ENCODE peak calls at places on chromosomes 5 and 9, in four cellular contexts. One of them, this sample, is unnamed.

GRCh38 chr5:170151105-170151831 is 45.6 kb downstream of the FOXI1 start:
- DNase-seq in prostate gland: peak; percentile 78
- DNase-seq in tibial artery: no peak
- DNase-seq in hepatocyte: peak; percentile 51
- DNase-seq in this sample: no peak

GRCh38 chr5:59042201-59042600 is 459.3 kb downstream of the RAB3C start:
- DNase-seq in hepatocyte: no peak
- DNase-seq in tibial artery: no peak
- DNase-seq in prostate gland: no peak
- DNase-seq in this sample: no peak

GRCh38 chr5:72584466-72584865 is 77.3 kb upstream of the ZNF366 start:
- DNase-seq in prostate gland: no peak
- DNase-seq in hepatocyte: no peak
- DNase-seq in tibial artery: no peak
- DNase-seq in this sample: no peak

GRCh38 chr9:75844321-75844720 is 46.2 kb upstream of the PCSK5 start:
- DNase-seq in tibial artery: no peak
- DNase-seq in hepatocyte: no peak
- DNase-seq in prostate gland: no peak
- DNase-seq in this sample: no peak

GRCh38 chr5:71932131-71932635 is 175.1 kb upstream of the MAP1B start:
- DNase-seq in prostate gland: no peak
- DNase-seq in tibial artery: peak; percentile 66
- DNase-seq in hepatocyte: peak; percentile 30
- DNase-seq in this sample: no peak

GRCh38 chr5:150458819-150459557 is 9.4 kb upstream of the RPS14 start:
- DNase-seq in hepatocyte: peak; percentile 86
- DNase-seq in prostate gland: peak; percentile 62
- DNase-seq in tibial artery: peak; percentile 83
- DNase-seq in this sample: peak; percentile 59

GRCh38 chr5:6905883-6906282 is 192.7 kb downstream of the TENT4A start:
- DNase-seq in tibial artery: peak; percentile 70
- DNase-seq in hepatocyte: no peak
- DNase-seq in prostate gland: no peak
- DNase-seq in this sample: no peak

GRCh38 chr5:177431317-177432142 is 5.1 kb downstream of the GRK6 start:
- DNase-seq in hepatocyte: no peak
- DNase-seq in prostate gland: no peak
- DNase-seq in tibial artery: no peak
- DNase-seq in this sample: no peak

GRCh38 chr5:173882632-173883031 is 5.5 kb upstream of the CPEB4 start:
- DNase-seq in tibial artery: no peak
- DNase-seq in prostate gland: no peak
- DNase-seq in hepatocyte: no peak
- DNase-seq in this sample: no peak

GRCh38 chr9:135864447-135865049 is 42.8 kb downstream of the CAMSAP1 start:
- DNase-seq in hepatocyte: peak; percentile 68
- DNase-seq in prostate gland: peak; percentile 19
- DNase-seq in tibial artery: peak; percentile 71
- DNase-seq in this sample: peak; percentile 73

GRCh38 chr5:32165597-32165996 is 8.5 kb downstream of the GOLPH3 start:
- DNase-seq in prostate gland: no peak
- DNase-seq in hepatocyte: no peak
- DNase-seq in tibial artery: no peak
- DNase-seq in this sample: no peak

GRCh38 chr5:53366245-53366644 is 114.2 kb upstream of the FST start:
- DNase-seq in prostate gland: no peak
- DNase-seq in hepatocyte: no peak
- DNase-seq in tibial artery: no peak
- DNase-seq in this sample: no peak

GRCh38 chr9:131677445-131678180 is 62.3 kb downstream of the RAPGEF1 start:
- DNase-seq in prostate gland: no peak
- DNase-seq in tibial artery: no peak
- DNase-seq in hepatocyte: no peak
- DNase-seq in this sample: no peak

DNA sequence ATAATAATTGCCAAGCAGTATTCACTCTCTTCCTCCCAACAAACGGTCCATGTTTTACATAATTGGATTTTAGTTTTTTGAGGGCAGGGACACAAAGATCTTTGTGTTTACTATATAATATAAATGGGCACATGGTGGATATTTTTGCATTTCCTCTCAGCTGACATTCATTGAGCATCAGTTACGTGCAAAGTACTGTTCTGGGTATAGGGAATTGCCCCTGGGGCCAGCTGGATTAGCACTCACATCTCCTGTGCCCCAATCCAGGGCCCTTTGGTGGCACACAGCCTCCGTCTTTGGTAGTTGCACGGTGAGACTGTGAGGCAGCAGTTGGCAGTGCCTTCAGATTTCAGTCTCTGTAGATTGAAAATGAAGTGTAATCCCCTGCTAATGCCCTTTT is 1.6 kb downstream of the TDRD7 start:
- DNase-seq in tibial artery: no peak
- DNase-seq in prostate gland: no peak
- DNase-seq in hepatocyte: no peak
- DNase-seq in this sample: no peak
- H3K27ac ChIP-seq in tibial artery: peak overlapping the region; percentile 91
- H3K27ac ChIP-seq in prostate gland: no peak overlapping the region
- H3K27ac ChIP-seq in hepatocyte: no peak overlapping the region
- H3K27ac ChIP-seq in this sample: no peak overlapping the region

GRCh38 chr9:98009926-98010325 is 26.8 kb downstream of the ANP32B start:
- DNase-seq in tibial artery: no peak
- DNase-seq in prostate gland: no peak
- DNase-seq in hepatocyte: no peak
- DNase-seq in this sample: no peak
- H3K27ac ChIP-seq in tibial artery: peak overlapping the region; percentile 16
- H3K27ac ChIP-seq in prostate gland: no peak overlapping the region
- H3K27ac ChIP-seq in hepatocyte: no peak overlapping the region
- H3K27ac ChIP-seq in this sample: no peak overlapping the region

GRCh38 chr9:114908104-114908621 is 22.2 kb downstream of the TNFSF8 start:
- DNase-seq in prostate gland: peak; percentile 91
- DNase-seq in hepatocyte: peak; percentile 52
- DNase-seq in tibial artery: no peak
- DNase-seq in this sample: no peak
- H3K27ac ChIP-seq in prostate gland: peak overlapping the region; percentile 35
- H3K27ac ChIP-seq in hepatocyte: peak overlapping the region; percentile 82
- H3K27ac ChIP-seq in tibial artery: no peak overlapping the region
- H3K27ac ChIP-seq in this sample: no peak overlapping the region

GRCh38 chr5:135709998-135710670 is 124.3 kb upstream of the SLC25A48 start:
- DNase-seq in prostate gland: no peak
- DNase-seq in hepatocyte: peak; percentile 29
- DNase-seq in tibial artery: no peak
- DNase-seq in this sample: no peak
- H3K27ac ChIP-seq in prostate gland: no peak overlapping the region
- H3K27ac ChIP-seq in hepatocyte: peak overlapping the region; percentile 77
- H3K27ac ChIP-seq in tibial artery: no peak overlapping the region
- H3K27ac ChIP-seq in this sample: no peak overlapping the region

DNA sequence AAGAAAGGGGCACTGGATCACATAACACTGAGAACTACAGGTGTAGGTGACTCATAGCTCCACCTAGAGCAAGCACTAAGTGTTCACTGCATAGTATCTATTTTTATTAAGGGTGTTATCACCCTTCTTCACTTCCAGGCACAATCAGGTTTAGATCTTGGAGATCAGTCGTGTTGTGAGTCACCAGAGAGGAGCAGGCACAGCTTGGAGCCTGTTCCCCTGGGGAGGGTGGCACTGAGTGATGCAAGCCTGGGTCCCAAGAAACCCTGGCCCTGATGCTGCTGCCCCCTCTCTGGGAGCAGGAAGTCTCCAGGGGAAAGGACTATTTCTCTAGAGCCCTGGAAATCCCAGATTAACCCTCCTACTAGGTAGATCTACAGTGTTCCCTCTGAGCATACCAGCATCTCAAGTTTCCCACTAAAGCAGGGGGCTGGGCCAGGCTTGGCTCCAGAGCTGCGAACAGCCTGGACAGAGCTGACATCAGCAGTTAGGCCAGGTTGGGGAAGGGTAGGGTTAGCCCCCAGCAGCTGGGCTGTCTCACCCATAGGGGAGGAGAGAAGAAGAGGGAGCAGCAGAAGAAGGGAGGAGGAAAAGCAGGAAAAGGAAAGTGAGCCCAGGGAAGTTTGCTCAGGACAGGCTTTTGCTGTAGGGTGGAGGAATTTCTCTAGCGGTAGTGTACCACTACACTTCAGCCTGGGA is 28.1 kb upstream of the SPINK4 start:
- DNase-seq in hepatocyte: peak; percentile 73
- DNase-seq in tibial artery: no peak
- DNase-seq in prostate gland: no peak
- DNase-seq in this sample: no peak
- H3K27ac ChIP-seq in hepatocyte: peak overlapping the region; percentile 79
- H3K27ac ChIP-seq in tibial artery: no peak overlapping the region
- H3K27ac ChIP-seq in prostate gland: no peak overlapping the region
- H3K27ac ChIP-seq in this sample: no peak overlapping the region

GRCh38 chr5:37869221-37869620 is 29.4 kb upstream of the GDNF start:
- DNase-seq in hepatocyte: no peak
- DNase-seq in tibial artery: no peak
- DNase-seq in prostate gland: no peak
- DNase-seq in this sample: no peak
- H3K27ac ChIP-seq in hepatocyte: no peak overlapping the region
- H3K27ac ChIP-seq in tibial artery: no peak overlapping the region
- H3K27ac ChIP-seq in prostate gland: no peak overlapping the region
- H3K27ac ChIP-seq in this sample: no peak overlapping the region

This sample was measured in dorsolateral prefrontal cortex.